ENCODE peak calls at places on chromosomes 13 and 19, in seven cellular contexts. I is fibroblast of mammary gland, T is AG09319, Z is transverse colon, V is body of pancreas, C is astrocyte of the spinal cord, W is breast epithelium. G is an unnamed sample.

GRCh38 chr19:37999309-38000213 is 92.6 kb downstream of the SIPA1L3 start:
- DNase-seq in I (peak; percentile 98), T (peak; percentile 85), Z (no peak), V (no peak), C (peak; percentile 97), W (no peak), G (no peak)

GRCh38 chr13:100356889-100357288 is 231.7 kb downstream of the GGACT start:
- DNase-seq in I (no peak), T (no peak), Z (no peak), V (no peak), C (peak; percentile 25), W (no peak), G (no peak)

GRCh38 chr19:36079389-36079788 is 24.7 kb downstream of the WDR62 start:
- DNase-seq in I (no peak), T (no peak), Z (no peak), V (no peak), C (no peak), W (no peak), G (no peak)

GRCh38 chr19:32811151-32811550 is 58.4 kb downstream of the SLC7A9 start:
- DNase-seq in I (no peak), T (no peak), Z (no peak), V (no peak), C (no peak), W (no peak), G (no peak)

GRCh38 chr19:45809643-45810159 is 5.4 kb downstream of the RSPH6A start:
- DNase-seq in I (peak; percentile 71), T (peak; percentile 30), Z (no peak), V (no peak), C (peak; percentile 83), W (no peak), G (no peak)

GRCh38 chr13:50082426-50083283 is 67.4 kb downstream of the KCNRG start:
- DNase-seq in I (peak; percentile 68), T (no peak), Z (peak; percentile 91), V (peak; percentile 92), C (peak; percentile 82), W (no peak), G (peak; percentile 78)

GRCh38 chr13:110616103-110617101 is 1.1 kb downstream of the NAXD start:
- DNase-seq in I (peak; percentile 86), T (peak; percentile 34), Z (peak; percentile 52), V (peak; percentile 64), C (peak; percentile 34), W (peak; percentile 78), G (peak; percentile 17)

GRCh38 chr19:41530761-41531301 is 45.1 kb upstream of the CEACAM21 start:
- DNase-seq in I (peak; percentile 4), T (no peak), Z (no peak), V (no peak), C (no peak), W (no peak), G (no peak)

GRCh38 chr13:70703755-70704154 is 595.5 kb upstream of the KLHL1 start:
- DNase-seq in I (no peak), T (no peak), Z (no peak), V (no peak), C (no peak), W (no peak), G (no peak)

GRCh38 chr19:46218160-46218559 is 11.4 kb upstream of the IGFL1 start:
- DNase-seq in I (peak; percentile 37), T (no peak), Z (no peak), V (no peak), C (peak; percentile 29), W (no peak), G (peak; percentile 66)

GRCh38 chr13:113897161-113897560 is 33.3 kb upstream of the GAS6 start:
- DNase-seq in I (peak; percentile 89), T (peak; percentile 67), Z (no peak), V (no peak), C (peak; percentile 93), W (peak; percentile 47), G (no peak)

GRCh38 chr19:49664171-49665070 is 1.2 kb downstream of the IRF3 start:
- DNase-seq in I (peak; percentile 64), T (no peak), Z (peak; percentile 94), V (peak; percentile 91), C (peak; percentile 75), W (peak; percentile 93), G (peak; percentile 96)
- TF ChIP-seq CTCF in I (no peak), T (no peak), Z (peak; percentile 33), V (peak; percentile 10), C (peak; percentile 15), W (peak; percentile 55), G (no peak)

GRCh38 chr19:18522124-18522861 is 423 bp upstream of the ELL start:
- DNase-seq in I (peak; percentile 100), T (peak; percentile 100), Z (peak; percentile 100), V (peak; percentile 100), C (peak; percentile 100), W (peak; percentile 100), G (peak; percentile 98)
- TF ChIP-seq CTCF in I (no peak), T (peak; percentile 20), Z (peak; percentile 21), V (no peak), C (peak; percentile 14), W (no peak), G (no peak)

GRCh38 chr19:2479556-2480194 is 3.7 kb downstream of the GADD45B start:
- DNase-seq in I (no peak), T (no peak), Z (no peak), V (no peak), C (no peak), W (no peak), G (no peak)
- TF ChIP-seq CTCF in I (no peak), T (no peak), Z (no peak), V (no peak), C (peak; percentile 43), W (no peak), G (no peak)

GRCh38 chr19:11598103-11598483 is 810 bp downstream of the ZNF627 start:
- DNase-seq in I (no peak), T (no peak), Z (no peak), V (no peak), C (no peak), W (no peak), G (no peak)

GRCh38 chr19:11594084-11594483 is 3.2 kb upstream of the ZNF627 start:
- DNase-seq in I (no peak), T (no peak), Z (no peak), V (no peak), C (no peak), W (no peak), G (no peak)

GRCh38 chr19:11598746-11599145 is 1.5 kb downstream of the ZNF627 start:
- DNase-seq in I (no peak), T (no peak), Z (no peak), V (no peak), C (no peak), W (no peak), G (no peak)

GRCh38 chr19:11596156-11596555 is 1.1 kb upstream of the ZNF627 start:
- DNase-seq in I (no peak), T (no peak), Z (no peak), V (no peak), C (no peak), W (no peak), G (no peak)

DNA sequence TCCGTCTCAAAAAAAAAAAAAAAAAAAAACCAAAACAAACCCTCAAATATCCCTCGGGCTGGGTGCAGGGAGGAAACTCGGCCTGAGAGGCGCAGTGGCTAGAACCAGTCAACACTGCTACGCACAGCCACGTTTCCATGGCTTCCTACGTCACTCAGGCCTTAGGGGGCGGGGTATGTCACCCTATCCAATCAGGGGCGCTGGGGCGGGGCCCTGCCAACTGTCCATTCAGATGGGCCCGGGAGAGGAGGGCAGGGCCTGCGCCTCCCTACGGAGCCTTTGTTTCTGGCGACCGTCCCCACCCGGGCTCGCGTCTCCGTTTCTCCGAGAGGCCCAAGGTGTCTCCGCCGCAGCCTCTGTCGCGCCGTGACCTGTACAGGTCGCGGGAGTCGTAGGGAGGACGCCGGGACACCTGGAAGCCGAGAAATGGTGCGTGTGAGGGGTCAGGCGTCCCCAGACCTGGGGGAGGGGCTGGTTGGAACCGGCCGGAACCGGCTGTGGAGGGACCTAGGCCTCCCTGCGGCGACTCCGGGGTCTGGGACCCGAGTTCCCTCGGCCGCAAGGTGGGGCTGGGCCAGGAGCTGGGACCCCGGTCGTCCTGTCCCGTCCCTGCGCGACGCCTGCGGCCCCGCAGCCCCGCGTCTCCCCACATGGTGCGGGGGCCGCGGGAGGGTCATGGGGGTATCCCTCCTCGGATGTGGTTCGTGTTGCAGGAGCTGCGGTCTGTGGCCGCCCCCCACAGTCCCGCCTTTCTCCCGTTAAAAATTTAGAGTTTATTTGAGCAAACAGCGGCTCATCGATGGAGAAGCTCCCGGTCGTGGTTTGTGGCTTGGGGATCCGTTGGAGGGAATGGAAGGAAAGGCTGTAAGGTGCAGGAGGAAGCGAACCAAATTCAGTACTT is at the start of gene ZNF627:
- DNase-seq in I (peak; percentile 98), T (peak; percentile 95), Z (peak; percentile 100), V (peak; percentile 99), C (peak; percentile 98), W (peak; percentile 99), G (peak; percentile 96)
- TF ChIP-seq CTCF in I (peak; percentile 12), T (no peak), Z (peak; percentile 24), V (peak; percentile 14), C (peak; percentile 5), W (peak; percentile 41), G (no peak)

GRCh38 chr13:51910508-51910907 is 48.7 kb downstream of the CCDC70 start:
- DNase-seq in I (no peak), T (no peak), Z (no peak), V (no peak), C (no peak), W (no peak), G (no peak)

GRCh38 chr13:51912511-51913225 is 50.9 kb downstream of the CCDC70 start:
- DNase-seq in I (no peak), T (no peak), Z (no peak), V (no peak), C (no peak), W (no peak), G (no peak)

GRCh38 chr13:51913421-51914136 is 51.8 kb downstream of the CCDC70 start:
- DNase-seq in I (no peak), T (no peak), Z (no peak), V (no peak), C (no peak), W (no peak), G (no peak)

GRCh38 chr13:51914137-51914493 is 52.3 kb downstream of the CCDC70 start:
- DNase-seq in I (no peak), T (no peak), Z (no peak), V (no peak), C (no peak), W (no peak), G (no peak)

DNA sequence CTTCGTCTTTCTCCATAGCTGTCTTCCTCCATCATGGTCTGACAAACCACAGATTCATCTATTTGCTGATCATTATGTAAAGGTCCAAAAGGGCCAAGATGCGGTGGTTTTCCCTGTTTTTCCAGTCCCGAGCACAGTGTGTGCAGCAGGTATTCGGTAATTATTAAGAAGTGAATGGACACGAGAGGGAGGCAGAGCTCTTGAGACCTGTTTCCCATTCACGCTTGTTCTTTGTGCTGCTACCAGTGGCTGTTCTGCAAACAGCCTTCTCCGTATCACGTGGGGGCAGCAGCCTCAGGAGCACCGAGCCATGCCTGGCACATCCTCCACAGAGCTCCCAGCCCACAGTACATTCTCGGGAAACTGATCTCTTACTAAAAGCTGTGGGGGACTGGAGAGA is 50.3 kb downstream of the CCDC70 start:
- DNase-seq in I (no peak), T (no peak), Z (no peak), V (peak; percentile 33), C (no peak), W (no peak), G (no peak)
- TF ChIP-seq CTCF in I (no peak), T (no peak), Z (no peak), V (no peak), C (no peak), W (peak; percentile 41), G (no peak)

G was measured in Calu3.